ENCODE peak calls at places on chromosomes 11 and 22, in four cellular contexts. U, G, K and M are unnamed samples.

GRCh38 chr11:688681-689080 is 6.3 kb downstream of the DEAF1 start:
- DNase-seq in U (no peak), G (no peak), K (no peak), M (no peak)

GRCh38 chr11:9226514-9226913 is 38.6 kb downstream of the DENND5A start:
- DNase-seq in U (no peak), G (no peak), K (no peak), M (no peak)

GRCh38 chr11:47144541-47144940 is 32.1 kb downstream of the ARFGAP2 start:
- DNase-seq in U (no peak), G (no peak), K (no peak), M (no peak)

GRCh38 chr22:17149073-17149815 is 9.8 kb downstream of the HDHD5 start:
- DNase-seq in U (no peak), G (peak; percentile 78), K (no peak), M (no peak)

GRCh38 chr11:109795234-109795633 is 298.0 kb upstream of the ZC3H12C start:
- DNase-seq in U (no peak), G (no peak), K (peak; percentile 14), M (no peak)

GRCh38 chr11:118699508-118700220 is 20.2 kb upstream of the TREH start:
- DNase-seq in U (no peak), G (no peak), K (no peak), M (no peak)

GRCh38 chr11:596374-596773 is 19.4 kb downstream of the IRF7 start:
- DNase-seq in U (no peak), G (no peak), K (no peak), M (no peak)

GRCh38 chr11:49995559-49995958 is 13.2 kb upstream of the OR4C12 start:
- DNase-seq in U (no peak), G (peak; percentile 38), K (peak; percentile 71), M (peak; percentile 12)

GRCh38 chr22:29081499-29082236 is 8.8 kb downstream of the KREMEN1 start:
- DNase-seq in U (no peak), G (no peak), K (no peak), M (no peak)

GRCh38 chr22:25759825-25760231 is 17.8 kb downstream of the MYO18B start:
- DNase-seq in U (no peak), G (no peak), K (peak; percentile 84), M (no peak)

GRCh38 chr11:120400564-120401364 is 64.6 kb downstream of the ARHGEF12 start:
- DNase-seq in U (no peak), G (peak; percentile 43), K (peak; percentile 66), M (no peak)

GRCh38 chr22:46297151-46297819 is 615 bp downstream of the GTSE1 start:
- DNase-seq in U (no peak), G (peak; percentile 38), K (no peak), M (no peak)

GRCh38 chr11:19573666-19574065 is 139.0 kb upstream of the NAV2 start:
- DNase-seq in U (no peak), G (no peak), K (no peak), M (no peak)

GRCh38 chr11:72015511-72016061 is 16.9 kb downstream of the IL18BP start:
- DNase-seq in U (no peak), G (no peak), K (peak; percentile 49), M (no peak)

GRCh38 chr11:3894128-3894731 is 38.8 kb downstream of the STIM1 start:
- DNase-seq in U (peak; percentile 91), G (no peak), K (no peak), M (peak; percentile 92)

GRCh38 chr11:36300651-36301050 is 4.6 kb downstream of the PRR5L start:
- DNase-seq in U (no peak), G (peak; percentile 88), K (no peak), M (no peak)

GRCh38 chr11:13117344-13117743 is 108.2 kb downstream of the RASSF10 start:
- DNase-seq in U (no peak), G (no peak), K (no peak), M (no peak)

GRCh38 chr22:25051073-25051472 is 98.6 kb downstream of the KIAA1671 start:
- DNase-seq in U (no peak), G (no peak), K (peak; percentile 35), M (no peak)

GRCh38 chr22:24303007-24303406 is 32.4 kb downstream of the SPECC1L start:
- DNase-seq in U (no peak), G (no peak), K (no peak), M (no peak)

GRCh38 chr11:108871152-108871551 is 206.3 kb downstream of the DDX10 start:
- DNase-seq in U (peak; percentile 13), G (no peak), K (peak; percentile 57), M (no peak)

GRCh38 chr11:114078423-114078822 is 18.9 kb downstream of the ZBTB16 start:
- DNase-seq in U (no peak), G (no peak), K (no peak), M (no peak)

GRCh38 chr11:80365980-80366379 is 925.1 kb upstream of the TENM4 start:
- DNase-seq in U (no peak), G (no peak), K (no peak), M (no peak)

GRCh38 chr11:85787809-85788805 is 22.8 kb downstream of the SYTL2 start:
- DNase-seq in U (no peak), G (peak; percentile 76), K (peak; percentile 95), M (no peak)

GRCh38 chr11:105609832-105610781 is at the start of gene GRIA4:
- DNase-seq in U (no peak), G (peak; percentile 18), K (peak; percentile 1), M (no peak)

GRCh38 chr22:46085831-46086576 is 64.3 kb upstream of the PPARA start:
- DNase-seq in U (no peak), G (peak; percentile 92), K (peak; percentile 90), M (no peak)

GRCh38 chr22:41906822-41907221 is 8.1 kb downstream of the SHISA8 start:
- DNase-seq in U (no peak), G (no peak), K (no peak), M (no peak)

GRCh38 chr22:41902932-41903421 is 11.9 kb downstream of the SHISA8 start:
- DNase-seq in U (no peak), G (no peak), K (no peak), M (no peak)

GRCh38 chr22:41907436-41908401 is 7.2 kb downstream of the SHISA8 start:
- DNase-seq in U (no peak), G (no peak), K (no peak), M (no peak)

GRCh38 chr22:41904450-41905410 is 10.1 kb downstream of the SHISA8 start:
- DNase-seq in U (no peak), G (no peak), K (no peak), M (no peak)

DNA sequence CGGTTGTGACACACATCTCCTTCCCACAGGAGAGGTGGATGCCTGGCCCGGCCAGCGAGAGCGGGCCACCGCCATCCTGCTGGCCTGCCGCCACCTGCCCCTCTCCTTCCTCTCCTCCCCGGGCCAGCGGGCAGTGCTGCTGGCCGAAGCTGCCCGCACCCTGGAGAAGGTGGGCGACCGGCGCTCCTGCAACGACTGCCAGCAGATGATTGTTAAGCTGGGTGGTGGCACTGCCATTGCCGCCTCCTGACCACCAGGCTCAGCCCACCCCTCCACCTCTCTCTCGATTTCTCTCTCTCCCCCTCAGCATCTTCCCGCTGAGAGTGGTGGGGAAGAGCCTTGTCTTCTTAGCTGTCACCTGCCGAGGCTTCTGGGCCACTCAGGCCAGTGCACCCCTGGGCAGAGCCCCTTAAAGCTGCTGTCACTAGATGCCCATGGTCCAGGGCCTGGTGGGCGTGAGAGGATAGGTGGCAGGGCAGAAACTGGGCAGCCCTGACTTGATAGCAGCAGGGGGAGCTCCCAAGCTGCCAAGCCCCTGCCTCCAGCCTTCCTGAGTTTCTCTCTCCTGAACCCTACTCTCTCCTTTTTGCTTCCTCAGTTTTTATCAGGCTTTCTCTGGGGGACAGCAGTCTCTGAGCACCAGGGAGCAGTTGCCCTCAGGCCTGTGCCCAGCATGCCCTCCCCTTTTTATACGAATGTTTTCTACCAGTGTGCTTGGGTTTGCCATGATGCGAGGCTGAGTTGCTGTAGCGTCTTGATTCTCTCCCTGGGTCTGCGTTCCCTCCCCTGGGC is 9.3 kb downstream of the SHISA8 start:
- DNase-seq in U (no peak), G (no peak), K (no peak), M (no peak)
- TF ChIP-seq CTCF in U (no peak), G (no peak), K (no peak), M (no peak)

DNA sequence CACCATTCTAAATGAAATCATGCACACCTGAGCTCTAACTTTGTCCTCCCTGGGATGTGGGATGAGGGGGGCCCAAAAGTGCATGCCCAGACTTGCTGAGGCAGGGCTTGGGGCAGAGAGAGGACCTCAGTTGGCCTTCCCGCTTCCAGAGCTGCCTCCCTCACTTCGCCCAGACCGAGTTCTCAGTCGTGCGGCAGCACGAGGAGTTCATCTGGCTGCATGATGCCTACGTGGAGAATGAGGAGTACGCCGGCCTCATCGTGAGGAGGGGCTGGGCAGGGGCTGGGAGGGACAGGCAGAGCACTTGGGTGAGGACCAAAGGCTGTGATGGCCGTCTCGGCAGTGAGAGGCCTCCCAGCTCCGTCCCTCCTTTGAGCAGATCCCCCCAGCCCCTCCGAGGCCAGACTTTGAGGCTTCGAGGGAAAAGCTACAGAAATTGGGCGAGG is 8.2 kb downstream of the CFL1 start:
- DNase-seq in U (no peak), G (peak; percentile 20), K (no peak), M (no peak)
- TF ChIP-seq CTCF in U (no peak), G (no peak), K (no peak), M (no peak)

GRCh38 chr22:36196254-36197064 is 5.2 kb downstream of the APOL4 start:
- DNase-seq in U (no peak), G (no peak), K (no peak), M (no peak)

GRCh38 chr22:36193577-36193976 is 8.0 kb downstream of the APOL4 start:
- DNase-seq in U (no peak), G (no peak), K (no peak), M (no peak)

GRCh38 chr22:36193171-36193570 is 8.4 kb downstream of the APOL4 start:
- DNase-seq in U (no peak), G (no peak), K (no peak), M (no peak)

GRCh38 chr22:36194385-36194784 is 7.2 kb downstream of the APOL4 start:
- DNase-seq in U (no peak), G (no peak), K (no peak), M (no peak)

DNA sequence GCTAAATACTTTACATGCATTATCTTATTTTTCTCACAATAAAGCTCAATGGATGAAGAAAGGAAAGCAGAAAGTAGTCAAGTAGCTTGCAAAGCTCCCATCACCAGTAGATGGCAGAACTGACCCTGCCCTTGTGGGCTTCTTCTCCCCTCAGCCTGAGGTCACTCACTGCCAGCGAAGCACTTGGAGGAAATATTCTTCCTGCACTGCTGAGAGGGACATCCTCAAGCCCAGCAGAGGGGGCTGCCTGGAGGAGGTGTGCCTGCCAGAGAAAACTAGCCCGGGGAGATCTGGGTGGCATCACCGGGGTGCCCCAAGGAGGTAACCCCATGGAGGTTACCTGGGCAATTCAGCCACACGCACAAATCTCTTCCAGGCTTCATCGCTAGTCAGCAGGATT is 6.6 kb downstream of the APOL4 start:
- DNase-seq in U (peak; percentile 45), G (peak; percentile 45), K (peak; percentile 59), M (no peak)
- TF ChIP-seq CTCF in U (peak; percentile 66), G (peak; percentile 54), K (peak; percentile 57), M (peak; percentile 72)

DNA sequence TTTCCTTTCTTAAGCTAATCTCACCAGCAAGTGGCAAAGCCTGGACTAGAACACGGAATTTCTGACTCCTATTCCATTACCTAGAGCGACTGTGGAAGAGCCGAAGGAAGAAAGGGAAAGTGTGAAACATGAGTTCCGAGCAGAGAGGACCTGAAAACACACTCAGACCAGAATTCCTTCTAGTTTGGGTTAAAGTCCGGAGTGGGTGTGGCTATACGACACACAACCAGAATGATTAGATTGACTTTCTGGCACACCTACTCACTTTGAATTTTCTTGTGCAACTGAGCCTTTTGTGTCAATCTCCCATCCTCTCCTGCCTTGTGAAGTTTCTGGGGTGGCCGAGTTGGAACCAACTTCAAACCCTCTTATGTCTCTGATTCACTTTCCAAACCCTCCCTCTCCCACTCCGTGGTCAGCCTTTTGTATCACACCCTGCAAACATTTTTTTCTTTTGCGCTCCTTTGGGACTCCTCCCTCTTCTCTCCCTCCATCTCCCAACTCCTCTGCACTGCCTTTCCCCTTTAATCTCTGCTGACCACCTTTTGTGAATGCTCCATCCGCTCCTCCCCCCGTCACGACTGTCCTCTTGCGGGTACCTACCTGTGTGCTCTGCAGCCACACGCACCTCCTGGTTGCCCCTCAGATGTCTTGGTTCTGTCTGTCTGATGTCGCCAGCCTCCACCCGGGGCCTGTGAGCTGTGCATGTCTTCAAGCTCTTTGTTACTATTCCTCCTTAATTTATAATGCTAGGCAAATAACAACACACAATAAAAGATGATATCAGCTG is 86.3 kb upstream of the BLID start:
- DNase-seq in U (no peak), G (peak; percentile 50), K (peak; percentile 60), M (no peak)
- TF ChIP-seq CTCF in U (no peak), G (no peak), K (no peak), M (no peak)